ENCODE peak calls at places on chromosomes 3 and 15, in four cellular contexts. I is kidney tubule cell, A is NCI-H1105, H is tibial artery. F is an unnamed sample.

GRCh38 chr3:13651775-13652428 is 103.0 kb downstream of the FBLN2 start:
- DNase-seq in I (no peak), A (no peak), H (no peak), F (no peak)

GRCh38 chr3:156246939-156247725 is 126.8 kb downstream of the KCNAB1 start:
- DNase-seq in I (peak; percentile 81), A (no peak), H (no peak), F (peak; percentile 89)

GRCh38 chr15:69288531-69289311 is 10.0 kb upstream of the PAQR5 start:
- DNase-seq in I (no peak), A (no peak), H (no peak), F (no peak)

GRCh38 chr3:94011208-94011842 is 17.1 kb downstream of the STX19 start:
- DNase-seq in I (no peak), A (no peak), H (no peak), F (no peak)

GRCh38 chr3:69902386-69902785 is 97.1 kb upstream of the SAMMSON start:
- DNase-seq in I (no peak), A (no peak), H (no peak), F (no peak)

GRCh38 chr3:134711284-134711683 is 60.5 kb upstream of the KY start:
- DNase-seq in I (peak; percentile 88), A (no peak), H (no peak), F (no peak)

GRCh38 chr15:82792068-82792467 is 13.8 kb downstream of the FSD2 start:
- DNase-seq in I (no peak), A (no peak), H (no peak), F (no peak)

GRCh38 chr3:171195686-171196085 is 169.2 kb upstream of the SLC2A2 start:
- DNase-seq in I (no peak), A (no peak), H (no peak), F (no peak)

GRCh38 chr3:193851941-193852674 is 259.1 kb downstream of the OPA1 start:
- DNase-seq in I (peak; percentile 57), A (no peak), H (no peak), F (peak; percentile 25)

GRCh38 chr3:170961616-170962400 is 53.4 kb upstream of the EIF5A2 start:
- DNase-seq in I (peak; percentile 47), A (peak; percentile 36), H (no peak), F (peak; percentile 50)

GRCh38 chr3:128194843-128195242 is 41.6 kb downstream of the EEFSEC start:
- DNase-seq in I (no peak), A (no peak), H (no peak), F (peak; percentile 8)

GRCh38 chr3:149026718-149027117 is 35.4 kb downstream of the GYG1 start:
- DNase-seq in I (no peak), A (no peak), H (no peak), F (no peak)

GRCh38 chr3:49351521-49352011 is 6.6 kb downstream of the GPX1 start:
- DNase-seq in I (peak; percentile 94), A (no peak), H (no peak), F (peak; percentile 98)